ENCODE peak calls at places on chromosome 17, in ten cellular contexts. A, Y, B, T, W, O, D, R, C and J are unnamed samples.

GRCh38 chr17:20611314-20611713 is 31.8 kb downstream of the CDRT15L2 start:
- DNase-seq in W (no peak), B (no peak), A (no peak), T (no peak), Y (no peak), C (no peak), O (no peak), R (no peak), D (no peak), J (no peak)

GRCh38 chr17:72745241-72745640 is 347.2 kb downstream of the SLC39A11 start:
- DNase-seq in C (no peak), A (no peak), Y (no peak), O (no peak), D (no peak), B (no peak), W (no peak), R (no peak), T (no peak), J (no peak)

GRCh38 chr17:77343031-77343866 is 202.5 kb downstream of the SEC14L1 start:
- DNase-seq in A (no peak), W (no peak), R (no peak), C (peak), B (no peak), D (no peak), T (no peak), O (peak), Y (no peak), J (no peak)

GRCh38 chr17:56902350-56902749 is 11.5 kb downstream of the TRIM25 start:
- DNase-seq in Y (no peak), B (no peak), O (no peak), R (no peak), W (no peak), C (no peak), T (no peak), A (no peak), D (no peak), J (no peak)

GRCh38 chr17:48497103-48497502 is 33.7 kb downstream of the HOXB1 start:
- DNase-seq in C (no peak), A (no peak), T (no peak), Y (no peak), W (no peak), D (no peak), B (no peak), R (no peak), O (no peak), J (no peak)

GRCh38 chr17:81395600-81396277 is 482 bp downstream of the BAHCC1 start:
- DNase-seq in C (no peak), T (no peak), Y (no peak), O (no peak), B (no peak), D (no peak), R (no peak), W (no peak), A (no peak), J (no peak)

GRCh38 chr17:55249861-55250260 is 14.9 kb upstream of the HLF start:
- DNase-seq in Y (no peak), R (no peak), D (no peak), B (no peak), C (no peak), O (no peak), A (no peak), T (no peak), W (no peak), J (no peak)

GRCh38 chr17:63382136-63382535 is 64.0 kb downstream of the CYB561 start:
- DNase-seq in T (no peak), R (no peak), O (no peak), B (no peak), A (no peak), W (no peak), Y (no peak), D (no peak), C (no peak), J (no peak)

DNA sequence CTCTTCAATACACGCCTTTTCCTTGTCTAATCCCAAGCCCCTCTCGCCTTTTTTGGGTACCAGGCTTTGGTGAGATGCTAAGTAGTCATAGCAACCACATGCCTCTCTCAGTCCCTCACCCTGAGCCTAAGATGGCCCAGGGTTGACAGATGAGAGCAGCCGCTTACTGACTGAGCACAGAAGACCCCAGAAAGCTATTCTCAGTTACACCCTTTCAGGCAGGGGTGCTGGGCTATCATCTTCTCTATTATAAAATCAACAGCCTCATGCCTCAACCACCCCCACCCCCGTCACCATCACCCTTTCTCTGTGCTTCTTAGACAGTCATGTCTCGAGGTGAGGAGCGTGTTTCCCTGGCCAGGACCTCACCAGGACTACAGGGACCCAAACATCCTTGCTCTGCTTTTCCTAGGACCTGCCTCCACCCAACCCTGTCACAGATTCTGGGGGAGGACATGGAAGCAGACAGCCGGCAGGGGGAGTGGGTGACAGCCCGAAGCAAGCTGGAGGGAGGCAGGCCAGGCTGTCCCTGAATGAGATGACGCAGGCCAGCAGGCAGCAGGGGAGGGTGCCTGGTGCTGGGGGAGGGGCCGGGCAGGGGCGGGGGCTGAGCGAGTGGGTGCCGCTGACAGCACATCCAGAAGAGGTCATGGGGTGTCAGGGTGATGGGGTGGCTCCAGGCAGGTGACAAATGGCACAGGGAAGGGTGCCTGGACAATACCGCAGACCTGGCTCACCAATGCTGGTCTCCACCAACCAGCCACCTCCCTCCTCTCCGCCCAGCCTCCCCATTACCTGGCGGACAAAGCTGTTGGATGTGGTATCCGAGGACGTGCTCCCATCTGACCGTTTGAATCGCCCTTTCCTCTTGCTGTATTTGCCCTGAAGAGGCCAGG is 3.1 kb downstream of the CACNB1 start:
- DNase-seq in A (peak), D (no peak), O (peak), W (peak), T (peak), Y (peak), C (no peak), B (no peak), R (peak), J (no peak)
- TF ChIP-seq CTCF in A (no peak), D (peak), O (peak), W (peak), T (peak), Y (no peak), C (peak), B (no peak), R (no peak), J (peak)

GRCh38 chr17:75077490-75078096 is 10.2 kb upstream of the SLC16A5 start:
- DNase-seq in C (peak), B (peak), W (no peak), R (peak), T (no peak), D (no peak), O (peak), Y (no peak), A (peak), J (no peak)
- H3K4me3 ChIP-seq in C (peak), B (no peak), W (no peak), R (no peak), T (peak), D (no peak), O (peak), Y (peak), A (peak), J (no peak)

GRCh38 chr17:68777243-68777855 is 176.2 kb upstream of the FAM20A start:
- DNase-seq in D (peak), C (peak), O (peak), R (no peak), W (peak), Y (peak), A (peak), B (peak), T (peak), J (peak)
- TF ChIP-seq CTCF in D (peak), C (peak), O (peak), R (peak), W (peak), Y (peak), A (peak), B (peak), T (peak), J (peak)

DNA sequence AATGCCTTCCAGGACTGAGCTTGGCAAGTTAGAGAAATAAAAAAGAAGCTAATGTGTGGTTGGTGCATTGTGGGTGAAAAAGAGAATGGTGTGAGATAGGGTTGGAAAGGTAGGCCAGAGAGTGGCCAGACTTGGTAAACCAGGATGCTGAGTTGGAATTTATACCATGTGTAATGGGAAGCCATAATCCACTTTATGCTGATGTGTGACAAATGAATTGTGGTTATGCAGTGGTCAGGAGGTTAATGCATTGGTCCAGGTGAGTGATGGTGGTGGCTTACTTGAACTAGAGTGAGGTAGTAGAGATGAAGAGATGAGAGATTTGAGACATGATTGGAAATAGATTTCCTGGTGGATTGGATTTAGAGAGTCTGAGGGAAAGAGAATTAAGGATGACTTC is 1.0 kb downstream of the PFAS start:
- DNase-seq in R (no peak), A (no peak), O (no peak), Y (no peak), C (no peak), D (no peak), B (no peak), W (no peak), T (no peak), J (no peak)
- H3K4me3 ChIP-seq in R (no peak), A (peak), O (no peak), Y (no peak), C (peak), D (peak), B (no peak), W (peak), T (peak), J (no peak)